ENCODE peak calls at places on chromosome 19, in nine cellular contexts. O, W, M, Y, S, B, G, Q and L are unnamed samples.

GRCh38 chr19:19106061-19106551 is 32.2 kb downstream of the TMEM161A start:
- DNase-seq in W (no peak), S (peak), G (no peak), M (peak), Q (no peak), O (no peak), B (peak), Y (no peak), L (no peak)

GRCh38 chr19:54653181-54653809 is 9.5 kb upstream of the LILRB4 start:
- DNase-seq in M (no peak), W (no peak), S (peak), Y (no peak), G (peak), Q (peak), O (no peak), B (no peak), L (no peak)

GRCh38 chr19:41323430-41324125 is 13.6 kb downstream of the CCDC97 start:
- DNase-seq in W (no peak), Q (no peak), G (no peak), Y (peak), S (peak), M (peak), O (peak), B (peak), L (peak)

GRCh38 chr19:14405380-14405757 is 13.8 kb downstream of the DDX39A start:
- DNase-seq in B (no peak), M (peak), W (no peak), S (no peak), G (no peak), Y (no peak), Q (no peak), O (no peak), L (no peak)

GRCh38 chr19:7488736-7489353 is at the start of gene PEX11G:
- DNase-seq in G (peak), O (peak), B (peak), S (peak), Q (peak), Y (peak), M (peak), W (peak), L (peak)

GRCh38 chr19:29836409-29836825 is 24.6 kb downstream of the CCNE1 start:
- DNase-seq in S (no peak), Y (no peak), W (no peak), G (no peak), Q (no peak), O (no peak), M (no peak), B (no peak), L (no peak)

GRCh38 chr19:47713046-47714021 is at the start of gene EHD2:
- DNase-seq in Y (peak), S (peak), W (peak), G (no peak), M (peak), O (peak), B (peak), Q (no peak), L (peak)

GRCh38 chr19:16889429-16889882 is 657 bp downstream of the F2RL3 start:
- DNase-seq in M (no peak), W (peak), S (no peak), Q (no peak), G (no peak), O (no peak), Y (peak), B (peak), L (no peak)

GRCh38 chr19:19650331-19650730 is 6.9 kb upstream of the GMIP start:
- DNase-seq in W (no peak), Y (no peak), O (no peak), G (no peak), Q (no peak), M (no peak), B (no peak), S (no peak), L (no peak)

GRCh38 chr19:54133957-54134590 is 3.5 kb upstream of the CNOT3 start:
- DNase-seq in G (no peak), M (no peak), S (no peak), B (no peak), W (no peak), O (no peak), Q (no peak), Y (no peak), L (no peak)

GRCh38 chr19:3387645-3388589 is 21.5 kb downstream of the NFIC start:
- DNase-seq in Y (no peak), M (no peak), S (no peak), G (no peak), W (peak), O (peak), Q (peak), B (peak), L (peak)

GRCh38 chr19:29687244-29687896 is 22.1 kb downstream of the PLEKHF1 start:
- DNase-seq in G (no peak), S (peak), M (no peak), O (peak), Y (peak), B (no peak), Q (no peak), W (no peak), L (peak)

GRCh38 chr19:38707512-38708114 is 36.7 kb downstream of the CAPN12 start:
- DNase-seq in W (peak), M (no peak), G (no peak), O (peak), Y (no peak), B (peak), Q (no peak), S (peak), L (no peak)

GRCh38 chr19:12956446-12957388 is at the start of gene GADD45GIP1:
- DNase-seq in Y (peak), M (peak), G (peak), W (peak), O (peak), Q (peak), B (peak), S (peak), L (peak)

GRCh38 chr19:38233740-38234251 is 9.8 kb upstream of the DPF1 start:
- DNase-seq in S (peak), Y (no peak), W (peak), B (peak), Q (peak), O (peak), M (peak), G (peak), L (peak)

GRCh38 chr19:947090-947706 is 21.4 kb downstream of the ARID3A start:
- DNase-seq in G (no peak), Q (no peak), B (no peak), O (no peak), S (no peak), M (no peak), Y (no peak), W (no peak), L (no peak)

GRCh38 chr19:35460608-35461007 is 12.6 kb downstream of the FFAR2 start:
- DNase-seq in Q (no peak), S (peak), B (no peak), M (no peak), O (no peak), W (no peak), G (no peak), Y (no peak), L (no peak)

GRCh38 chr19:2663920-2664571 is 38.4 kb downstream of the GNG7 start:
- DNase-seq in O (peak), B (peak), S (no peak), M (no peak), W (no peak), Q (no peak), Y (no peak), G (no peak), L (no peak)

GRCh38 chr19:10855879-10856522 is 7.8 kb downstream of the C19orf38 start:
- DNase-seq in O (no peak), B (no peak), G (peak), M (peak), Q (no peak), Y (no peak), W (no peak), S (no peak), L (no peak)

GRCh38 chr19:45913874-45914830 is at the start of gene NANOS2:
- DNase-seq in B (peak), Y (no peak), G (no peak), M (peak), W (no peak), S (no peak), Q (no peak), O (no peak), L (no peak)

GRCh38 chr19:36245210-36246005 is 30.5 kb downstream of the ZNF146 start:
- DNase-seq in G (no peak), O (no peak), S (no peak), Y (no peak), W (no peak), B (no peak), Q (no peak), M (peak), L (no peak)

GRCh38 chr19:19459099-19459498 is 53.6 kb downstream of the GATAD2A start:
- DNase-seq in S (peak), B (no peak), M (no peak), Q (no peak), G (no peak), W (no peak), O (no peak), Y (no peak), L (no peak)

GRCh38 chr19:58562126-58563033 is 4.0 kb upstream of the UBE2M start:
- DNase-seq in M (peak), Y (no peak), G (no peak), Q (no peak), S (peak), W (no peak), O (peak), B (no peak), L (no peak)

GRCh38 chr19:8209111-8209964 is at the start of gene CERS4:
- DNase-seq in Q (peak), Y (no peak), S (peak), O (peak), W (peak), M (peak), B (peak), G (peak), L (peak)

GRCh38 chr19:35818445-35818844 is 5.8 kb upstream of the PRODH2 start:
- DNase-seq in W (no peak), Q (no peak), S (no peak), G (no peak), O (no peak), B (no peak), Y (no peak), M (no peak), L (no peak)

GRCh38 chr19:1154731-1155351 is 19.2 kb downstream of the SBNO2 start:
- DNase-seq in M (no peak), W (peak), G (no peak), S (peak), B (peak), Q (no peak), O (peak), Y (no peak), L (peak)

GRCh38 chr19:32682317-32682716 is 6.7 kb downstream of the RGS9BP start:
- DNase-seq in M (no peak), Y (no peak), Q (no peak), O (no peak), B (no peak), S (no peak), G (no peak), W (no peak), L (no peak)

GRCh38 chr19:5003781-5004180 is 34.9 kb downstream of the KDM4B start:
- DNase-seq in Y (no peak), M (no peak), Q (no peak), W (peak), B (no peak), S (no peak), O (no peak), G (no peak), L (no peak)

GRCh38 chr19:16340654-16341053 is 16.0 kb downstream of the KLF2 start:
- DNase-seq in B (no peak), Y (no peak), W (no peak), S (no peak), G (no peak), Q (no peak), O (no peak), M (no peak), L (no peak)

GRCh38 chr19:42529248-42529764 is 1.0 kb upstream of the CEACAM1 start:
- DNase-seq in W (peak), Q (peak), G (peak), Y (no peak), S (peak), B (peak), O (peak), M (peak), L (no peak)

GRCh38 chr19:41457241-41457640 is 14.3 kb downstream of the ERICH4 start:
- DNase-seq in G (no peak), O (no peak), Q (no peak), W (no peak), B (no peak), Y (no peak), S (no peak), M (no peak), L (no peak)

GRCh38 chr19:50873056-50873455 is at the start of gene KLK2:
- DNase-seq in S (no peak), Q (no peak), B (no peak), M (no peak), Y (no peak), W (peak), G (no peak), O (no peak), L (no peak)

GRCh38 chr19:15101479-15102082 is 5.6 kb upstream of the SYDE1 start:
- DNase-seq in G (peak), Y (no peak), B (no peak), Q (peak), W (no peak), O (peak), S (peak), M (peak), L (no peak)

GRCh38 chr19:48963371-48964204 is 1.5 kb upstream of the FTL start:
- DNase-seq in O (peak), B (peak), Y (peak), M (peak), W (peak), G (no peak), Q (no peak), S (peak), L (no peak)